ENCODE peak calls at places on chromosomes 5 and 9, in five cellular contexts. One of them, this sample, is unnamed.

GRCh38 chr9:129176786-129177442 is 1.1 kb downstream of the IER5L start:
- DNase-seq in H1: no peak
- DNase-seq in K562: peak
- DNase-seq in HepG2: no peak
- DNase-seq in GM12878: no peak
- DNase-seq in this sample: peak

GRCh38 chr5:98767563-98767962 is 5.9 kb upstream of the RGMB start:
- DNase-seq in HepG2: no peak
- DNase-seq in K562: no peak
- DNase-seq in GM12878: no peak
- DNase-seq in H1: no peak
- DNase-seq in this sample: no peak

GRCh38 chr9:125631391-125632085 is 75.5 kb downstream of the MAPKAP1 start:
- DNase-seq in HepG2: peak
- DNase-seq in GM12878: no peak
- DNase-seq in K562: peak
- DNase-seq in H1: no peak
- DNase-seq in this sample: peak

GRCh38 chr5:125225424-125225823 is 479.0 kb upstream of the ZNF608 start:
- DNase-seq in HepG2: no peak
- DNase-seq in K562: no peak
- DNase-seq in GM12878: no peak
- DNase-seq in H1: no peak
- DNase-seq in this sample: no peak

GRCh38 chr5:114325552-114325951 is 36.3 kb upstream of the KCNN2 start:
- DNase-seq in HepG2: no peak
- DNase-seq in K562: no peak
- DNase-seq in H1: no peak
- DNase-seq in GM12878: no peak
- DNase-seq in this sample: no peak

GRCh38 chr5:163789870-163790269 is 284.5 kb downstream of the MAT2B start:
- DNase-seq in H1: no peak
- DNase-seq in GM12878: no peak
- DNase-seq in K562: no peak
- DNase-seq in HepG2: no peak
- DNase-seq in this sample: no peak

GRCh38 chr5:133222979-133223378 is 171.2 kb downstream of the HSPA4 start:
- DNase-seq in GM12878: no peak
- DNase-seq in HepG2: no peak
- DNase-seq in H1: no peak
- DNase-seq in K562: no peak
- DNase-seq in this sample: no peak

GRCh38 chr5:92962752-92963151 is 618.3 kb downstream of the NR2F1-AS1 start:
- DNase-seq in K562: no peak
- DNase-seq in HepG2: peak
- DNase-seq in H1: no peak
- DNase-seq in GM12878: no peak
- DNase-seq in this sample: peak

GRCh38 chr5:177232761-177233160 is 70.8 kb downstream of the RAB24 start:
- DNase-seq in HepG2: no peak
- DNase-seq in H1: no peak
- DNase-seq in GM12878: no peak
- DNase-seq in K562: no peak
- DNase-seq in this sample: no peak

GRCh38 chr9:130432796-130433167 is 12.0 kb upstream of the ASS1 start:
- DNase-seq in H1: no peak
- DNase-seq in GM12878: no peak
- DNase-seq in K562: no peak
- DNase-seq in HepG2: no peak
- DNase-seq in this sample: no peak

GRCh38 chr5:91311168-91311696 is 71.9 kb downstream of the ARRDC3 start:
- DNase-seq in GM12878: no peak
- DNase-seq in H1: no peak
- DNase-seq in HepG2: no peak
- DNase-seq in K562: no peak
- DNase-seq in this sample: no peak

GRCh38 chr5:91312698-91313097 is 70.4 kb downstream of the ARRDC3 start:
- DNase-seq in H1: no peak
- DNase-seq in GM12878: no peak
- DNase-seq in HepG2: no peak
- DNase-seq in K562: no peak
- DNase-seq in this sample: no peak

GRCh38 chr5:91307023-91307422 is 76.1 kb downstream of the ARRDC3 start:
- DNase-seq in K562: no peak
- DNase-seq in GM12878: no peak
- DNase-seq in HepG2: no peak
- DNase-seq in H1: no peak
- DNase-seq in this sample: no peak

GRCh38 chr5:91306497-91306896 is 76.6 kb downstream of the ARRDC3 start:
- DNase-seq in HepG2: no peak
- DNase-seq in GM12878: no peak
- DNase-seq in H1: no peak
- DNase-seq in K562: no peak
- DNase-seq in this sample: no peak

GRCh38 chr5:91311697-91312501 is 71.2 kb downstream of the ARRDC3 start:
- DNase-seq in H1: no peak
- DNase-seq in K562: peak
- DNase-seq in HepG2: peak
- DNase-seq in GM12878: peak
- DNase-seq in this sample: peak
- TF ChIP-seq USF2 in H1: no peak
- TF ChIP-seq USF2 in K562: no peak
- TF ChIP-seq USF2 in HepG2: no peak
- TF ChIP-seq USF2 in GM12878: no peak
- TF ChIP-seq USF2 in this sample: no peak

DNA sequence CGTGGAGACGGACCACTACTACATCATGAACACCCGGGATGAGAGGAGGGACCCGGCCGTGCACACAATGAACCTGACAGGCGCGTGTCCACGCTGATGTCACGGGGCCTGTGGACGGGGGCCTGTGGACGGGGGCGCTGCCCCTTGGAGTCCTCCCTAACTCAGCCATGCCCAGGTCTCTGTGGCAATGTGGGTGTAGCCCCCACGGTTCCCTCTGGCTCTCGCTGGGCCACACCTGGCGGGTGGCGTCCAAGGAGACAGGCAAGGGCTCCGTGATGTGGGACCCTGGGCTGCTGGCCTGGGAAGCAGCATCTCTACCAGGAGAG is 22.1 kb downstream of the PAEP start:
- DNase-seq in GM12878: no peak
- DNase-seq in K562: no peak
- DNase-seq in H1: no peak
- DNase-seq in HepG2: no peak
- DNase-seq in this sample: no peak
- TF ChIP-seq SIN3A in GM12878: no peak
- TF ChIP-seq SIN3A in K562: no peak
- TF ChIP-seq SIN3A in H1: no peak
- TF ChIP-seq SIN3A in HepG2: no peak
- TF ChIP-seq SIN3A in this sample: no peak

GRCh38 chr5:178794433-178794832 is 64.0 kb upstream of the ZNF354A start:
- DNase-seq in GM12878: no peak
- DNase-seq in HepG2: no peak
- DNase-seq in K562: no peak
- DNase-seq in H1: no peak
- DNase-seq in this sample: no peak
- TF ChIP-seq USF2 in GM12878: no peak
- TF ChIP-seq USF2 in HepG2: no peak
- TF ChIP-seq USF2 in K562: no peak
- TF ChIP-seq USF2 in H1: no peak
- TF ChIP-seq USF2 in this sample: no peak

GRCh38 chr9:42852133-42852532 is 668.7 kb downstream of the SPATA31A6 start:
- DNase-seq in GM12878: no peak
- DNase-seq in H1: peak
- DNase-seq in HepG2: peak
- DNase-seq in K562: peak
- DNase-seq in this sample: peak
- TF ChIP-seq SIN3A in GM12878: no peak
- TF ChIP-seq SIN3A in H1: no peak
- TF ChIP-seq SIN3A in HepG2: peak
- TF ChIP-seq SIN3A in K562: no peak
- TF ChIP-seq SIN3A in this sample: no peak

GRCh38 chr9:136591191-136591752 is 45.4 kb upstream of the NOTCH1 start:
- DNase-seq in GM12878: no peak
- DNase-seq in H1: no peak
- DNase-seq in K562: no peak
- DNase-seq in HepG2: no peak
- DNase-seq in this sample: no peak

GRCh38 chr9:136590788-136591187 is 44.9 kb upstream of the NOTCH1 start:
- DNase-seq in GM12878: no peak
- DNase-seq in HepG2: no peak
- DNase-seq in H1: no peak
- DNase-seq in K562: peak
- DNase-seq in this sample: no peak

GRCh38 chr9:136588663-136589464 is 43.0 kb upstream of the NOTCH1 start:
- DNase-seq in K562: no peak
- DNase-seq in H1: no peak
- DNase-seq in HepG2: no peak
- DNase-seq in GM12878: no peak
- DNase-seq in this sample: no peak

GRCh38 chr9:136587944-136588662 is 42.3 kb upstream of the NOTCH1 start:
- DNase-seq in HepG2: no peak
- DNase-seq in H1: peak
- DNase-seq in GM12878: no peak
- DNase-seq in K562: peak
- DNase-seq in this sample: peak

DNA sequence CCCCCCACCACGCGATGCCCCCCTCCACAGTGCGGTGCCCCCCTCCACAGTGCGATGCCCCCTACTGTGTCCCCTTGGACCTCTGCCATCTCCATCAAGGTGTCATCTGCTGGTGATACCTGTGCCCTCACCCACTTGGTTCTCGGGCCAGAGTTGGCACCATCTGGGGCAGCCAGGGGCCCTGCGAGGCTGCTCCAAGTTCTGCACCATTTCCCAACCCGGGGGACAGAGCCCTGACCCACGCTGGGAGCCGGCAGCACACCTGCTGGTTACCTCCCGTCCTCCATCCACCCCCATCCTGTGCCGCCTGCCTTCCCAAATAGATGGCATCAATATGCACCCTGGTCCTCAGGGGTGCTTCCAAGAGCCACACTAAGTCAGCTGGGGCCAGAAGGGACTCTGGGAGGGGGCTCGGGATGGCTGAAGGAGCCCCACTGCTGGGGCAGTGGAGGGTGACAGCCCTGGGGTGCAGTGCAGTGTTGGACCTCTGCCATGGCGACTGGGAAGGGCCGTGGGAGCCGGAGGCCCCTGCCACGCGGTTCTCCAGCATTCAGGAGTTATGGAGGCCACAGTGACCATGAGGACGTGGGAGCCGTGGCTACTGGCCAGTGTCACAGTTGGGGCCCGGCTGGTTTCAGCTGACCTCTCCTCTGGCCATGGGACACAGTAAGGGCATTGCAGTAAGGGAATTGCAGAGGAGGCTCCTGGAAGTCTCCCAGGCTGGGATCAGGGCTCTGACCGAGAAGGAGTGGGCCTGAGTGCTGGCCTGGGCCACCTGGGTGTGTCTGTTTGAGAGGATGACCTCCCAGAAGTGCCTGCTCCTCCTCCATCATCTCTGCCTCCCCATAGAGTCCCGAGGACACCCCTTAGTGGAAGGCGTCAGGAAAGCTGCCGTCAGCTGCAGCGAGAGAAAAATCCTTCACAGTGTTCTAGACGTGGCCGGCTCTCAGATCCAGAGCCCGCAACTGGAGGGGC is 44.2 kb upstream of the NOTCH1 start:
- DNase-seq in HepG2: no peak
- DNase-seq in GM12878: no peak
- DNase-seq in H1: no peak
- DNase-seq in K562: no peak
- DNase-seq in this sample: no peak
- TF ChIP-seq USF2 in HepG2: no peak
- TF ChIP-seq USF2 in GM12878: no peak
- TF ChIP-seq USF2 in H1: no peak
- TF ChIP-seq USF2 in K562: no peak
- TF ChIP-seq USF2 in this sample: no peak